ENCODE peak calls at places on chromosomes 3 and 15, in four cellular contexts. P, T, G and K are unnamed samples.
A peak's percentile ranks its signal among the peaks of the same experiment; 100 is the strongest.

GRCh38 chr3:98779936-98780335 is 16.8 kb downstream of the ST3GAL6 start:
- DNase-seq in P (no peak), T (no peak), G (no peak), K (no peak)

GRCh38 chr15:28935316-28935715 is 49.5 kb downstream of the APBA2 start:
- DNase-seq in P (no peak), T (peak; percentile 23), G (no peak), K (no peak)

GRCh38 chr3:134064081-134064480 is 34.4 kb upstream of the SLCO2A1 start:
- DNase-seq in P (no peak), T (no peak), G (peak; percentile 35), K (no peak)

GRCh38 chr3:192608756-192609155 is 118.6 kb downstream of the FGF12 start:
- DNase-seq in P (no peak), T (no peak), G (no peak), K (no peak)

GRCh38 chr3:60743631-60744164 is 507.6 kb downstream of the FHIT start:
- DNase-seq in P (peak; percentile 62), T (no peak), G (no peak), K (no peak)

GRCh38 chr3:106514431-106514830 is 645.6 kb upstream of the CBLB start:
- DNase-seq in P (no peak), T (no peak), G (no peak), K (no peak)

GRCh38 chr3:65979731-65980130 is 59.0 kb downstream of the MAGI1 start:
- DNase-seq in P (no peak), T (peak; percentile 8), G (no peak), K (no peak)

GRCh38 chr3:69411331-69411730 is 25.4 kb upstream of the FRMD4B start:
- DNase-seq in P (no peak), T (peak; percentile 39), G (no peak), K (no peak)

GRCh38 chr3:63328386-63328785 is 50.3 kb downstream of the SYNPR start:
- DNase-seq in P (no peak), T (no peak), G (no peak), K (no peak)

GRCh38 chr3:77039606-77040553 is at the start of gene ROBO2:
- DNase-seq in P (peak; percentile 73), T (no peak), G (no peak), K (no peak)

GRCh38 chr3:14523792-14524191 is 16.4 kb downstream of the GRIP2 start:
- DNase-seq in P (no peak), T (no peak), G (no peak), K (no peak)

GRCh38 chr3:31488475-31489017 is 44.2 kb upstream of the STT3B start:
- DNase-seq in P (no peak), T (no peak), G (no peak), K (no peak)

GRCh38 chr3:138687236-138687635 is 78.7 kb downstream of the FAIM start:
- DNase-seq in P (no peak), T (no peak), G (no peak), K (no peak)

GRCh38 chr3:134361162-134361831 is 12.9 kb downstream of the AMOTL2 start:
- DNase-seq in P (no peak), T (no peak), G (no peak), K (no peak)

GRCh38 chr3:63872135-63872924 is 8.7 kb downstream of the ATXN7 start:
- DNase-seq in P (no peak), T (no peak), G (no peak), K (no peak)

GRCh38 chr15:79373068-79373467 is 59.1 kb upstream of the MINAR1 start:
- DNase-seq in P (no peak), T (no peak), G (no peak), K (no peak)

GRCh38 chr3:158727499-158728377 is 4.5 kb downstream of the RARRES1 start:
- DNase-seq in P (peak; percentile 68), T (peak; percentile 58), G (no peak), K (no peak)

GRCh38 chr3:194404365-194405140 is 5.5 kb upstream of the GP5 start:
- DNase-seq in P (peak; percentile 87), T (peak; percentile 31), G (no peak), K (no peak)